ENCODE peak calls at places on chromosomes 7 and 10, in seven cellular contexts. E is HCT116, P is K562, B is HepG2, O is SK-N-SH, A is H1, G is GM12878. T is an unnamed sample.

GRCh38 chr10:110420401-110421193 is 77.1 kb upstream of the DUSP5 start:
- DNase-seq in E (no peak), P (no peak), B (no peak), O (no peak), A (no peak), G (no peak), T (no peak)

GRCh38 chr7:34298492-34298891 is 359.5 kb upstream of the NPSR1 start:
- DNase-seq in E (no peak), P (no peak), B (no peak), O (no peak), A (no peak), G (no peak), T (no peak)

GRCh38 chr7:117219485-117219884 is 103.4 kb downstream of the WNT2 start:
- DNase-seq in E (no peak), P (no peak), B (no peak), O (no peak), A (no peak), G (no peak), T (no peak)

GRCh38 chr10:58951750-58952149 is 224.7 kb upstream of the PHYHIPL start:
- DNase-seq in E (no peak), P (no peak), B (no peak), O (no peak), A (no peak), G (no peak), T (no peak)

GRCh38 chr10:123013456-123014419 is 4.9 kb downstream of the ACADSB start:
- DNase-seq in E (no peak), P (no peak), B (no peak), O (no peak), A (no peak), G (no peak), T (no peak)

GRCh38 chr10:43899224-43899959 is 250.7 kb upstream of the ZNF32 start:
- DNase-seq in E (no peak), P (no peak), B (no peak), O (peak), A (no peak), G (no peak), T (peak)

GRCh38 chr7:114370177-114370576 is 44.4 kb upstream of the FOXP2 start:
- DNase-seq in E (no peak), P (no peak), B (no peak), O (no peak), A (no peak), G (no peak), T (no peak)

GRCh38 chr7:98240961-98241673 is 10.9 kb downstream of the TECPR1 start:
- DNase-seq in E (peak), P (peak), B (peak), O (peak), A (no peak), G (no peak), T (peak)

GRCh38 chr7:4713183-4713784 is 31.2 kb downstream of the FOXK1 start:
- DNase-seq in E (no peak), P (peak), B (no peak), O (no peak), A (no peak), G (no peak), T (no peak)

GRCh38 chr10:85916999-85917573 is 449.5 kb downstream of the GRID1 start:
- DNase-seq in E (no peak), P (no peak), B (no peak), O (peak), A (no peak), G (no peak), T (no peak)

GRCh38 chr7:35736725-35737124 is 41.8 kb upstream of the HERPUD2 start:
- DNase-seq in E (no peak), P (no peak), B (peak), O (no peak), A (no peak), G (no peak), T (no peak)

GRCh38 chr10:10831085-10831484 is 186.6 kb upstream of the CELF2 start:
- DNase-seq in E (no peak), P (no peak), B (no peak), O (no peak), A (no peak), G (no peak), T (no peak)

DNA sequence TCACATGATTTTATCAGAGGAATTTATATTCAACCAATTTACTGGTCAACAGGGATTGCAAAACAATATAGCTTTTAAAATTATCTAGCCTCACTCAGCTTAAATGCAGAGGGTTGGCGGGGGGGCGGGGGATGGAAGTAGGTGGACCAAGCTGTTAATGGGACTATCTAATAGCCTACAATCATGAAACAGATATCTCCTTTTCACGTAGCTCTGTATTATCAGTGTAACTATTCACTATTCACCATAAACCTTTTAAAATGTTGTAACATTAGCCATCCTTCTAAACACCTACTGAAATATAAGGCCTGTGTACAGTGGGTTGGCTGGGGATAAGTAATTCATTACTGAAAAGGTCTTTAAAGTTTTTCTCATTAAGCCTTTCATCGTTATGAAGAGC is 56.2 kb downstream of the MINDY3 start:
- DNase-seq in E (no peak), P (no peak), B (no peak), O (no peak), A (no peak), G (no peak), T (no peak)
- TF ChIP-seq JUND in E (no peak), P (no peak), B (no peak), O (no peak), A (no peak), G (no peak), T (no peak)

GRCh38 chr10:116737582-116738358 is 4.6 kb downstream of the HSPA12A start:
- DNase-seq in E (no peak), P (no peak), B (no peak), O (peak), A (no peak), G (no peak), T (no peak)
- TF ChIP-seq JUND in E (no peak), P (no peak), B (no peak), O (no peak), A (no peak), G (no peak), T (no peak)

GRCh38 chr10:35821339-35821911 is 179.3 kb upstream of the FZD8 start:
- DNase-seq in E (no peak), P (no peak), B (no peak), O (no peak), A (no peak), G (peak), T (no peak)
- TF ChIP-seq JUND in E (no peak), P (no peak), B (no peak), O (no peak), A (no peak), G (no peak), T (no peak)

GRCh38 chr7:108452707-108453106 is 3.5 kb downstream of the NRCAM start:
- DNase-seq in E (peak), P (peak), B (peak), O (peak), A (no peak), G (no peak), T (peak)
- TF ChIP-seq JUND in E (no peak), P (no peak), B (no peak), O (no peak), A (no peak), G (no peak), T (no peak)

DNA sequence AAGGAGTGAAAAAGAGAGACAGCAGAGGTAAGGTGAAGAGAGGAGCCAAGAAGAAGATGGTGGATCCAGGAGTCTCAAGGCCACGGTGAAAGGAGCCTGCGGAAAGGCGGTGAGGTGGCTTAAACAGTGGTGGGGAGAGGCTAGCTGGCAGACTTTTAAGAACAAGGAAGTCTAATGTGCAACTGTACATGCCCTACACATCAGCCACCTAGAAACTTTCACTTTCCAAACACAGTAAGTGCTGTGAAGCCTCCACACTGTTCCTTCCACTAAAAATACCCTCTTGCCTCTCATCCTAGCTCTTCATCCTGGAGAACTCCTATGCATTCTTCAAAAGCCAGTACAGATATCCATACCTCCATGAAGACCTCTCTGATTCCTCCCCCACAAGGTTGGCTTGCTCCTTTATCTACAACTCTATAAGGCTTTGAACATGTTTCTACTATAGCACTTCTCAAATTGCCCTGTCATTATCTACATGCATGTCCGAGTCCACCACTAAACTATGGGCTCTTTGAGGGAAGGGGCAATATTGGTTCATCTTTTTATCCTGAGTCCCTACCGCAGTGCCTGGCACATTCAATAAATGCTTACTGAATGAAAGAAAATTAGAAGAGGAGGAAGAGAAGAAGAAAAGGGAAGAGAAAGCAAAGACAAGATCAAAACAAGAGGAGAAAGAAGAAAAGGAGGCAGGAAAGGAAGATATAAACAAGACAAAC is 54.3 kb downstream of the DNAJC12 start:
- DNase-seq in E (no peak), P (no peak), B (no peak), O (no peak), A (no peak), G (no peak), T (no peak)
- TF ChIP-seq JUND in E (no peak), P (no peak), B (no peak), O (no peak), A (no peak), G (no peak), T (no peak)

GRCh38 chr7:86411804-86412203 is 231.9 kb upstream of the GRM3 start:
- DNase-seq in E (no peak), P (no peak), B (no peak), O (no peak), A (no peak), G (no peak), T (no peak)

DNA sequence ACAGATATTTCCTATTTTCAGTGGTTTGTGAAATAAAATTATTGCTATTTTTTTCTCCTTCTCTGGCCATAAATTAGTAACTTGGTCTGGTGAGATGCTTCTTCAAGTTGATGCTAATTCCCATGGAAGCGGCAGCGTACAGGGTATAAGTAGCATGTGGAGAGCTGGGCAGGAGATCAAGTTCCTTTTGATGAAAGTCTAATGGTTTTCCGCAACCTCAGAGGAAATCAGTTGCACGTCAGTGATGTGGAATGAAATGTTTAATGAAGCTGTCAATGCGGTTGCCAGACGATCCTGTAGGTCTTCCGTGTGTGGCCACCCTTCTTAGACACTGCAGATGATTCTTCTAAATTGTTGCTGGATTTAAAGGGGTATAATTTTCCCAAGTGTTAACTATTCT is 236.4 kb upstream of the GRM3 start:
- DNase-seq in E (no peak), P (no peak), B (no peak), O (no peak), A (no peak), G (no peak), T (no peak)
- TF ChIP-seq JUND in E (no peak), P (no peak), B (no peak), O (no peak), A (no peak), G (no peak), T (no peak)

GRCh38 chr10:120578123-120578522 is 121.1 kb downstream of the PLPP4 start:
- DNase-seq in E (no peak), P (no peak), B (no peak), O (no peak), A (no peak), G (no peak), T (no peak)

GRCh38 chr10:120575411-120575810 is 118.4 kb downstream of the PLPP4 start:
- DNase-seq in E (no peak), P (no peak), B (no peak), O (no peak), A (no peak), G (no peak), T (no peak)

GRCh38 chr10:120580651-120581259 is 123.7 kb downstream of the PLPP4 start:
- DNase-seq in E (no peak), P (no peak), B (no peak), O (no peak), A (no peak), G (no peak), T (no peak)

GRCh38 chr10:120581496-120581895 is 124.5 kb downstream of the PLPP4 start:
- DNase-seq in E (peak), P (peak), B (no peak), O (no peak), A (no peak), G (no peak), T (no peak)

DNA sequence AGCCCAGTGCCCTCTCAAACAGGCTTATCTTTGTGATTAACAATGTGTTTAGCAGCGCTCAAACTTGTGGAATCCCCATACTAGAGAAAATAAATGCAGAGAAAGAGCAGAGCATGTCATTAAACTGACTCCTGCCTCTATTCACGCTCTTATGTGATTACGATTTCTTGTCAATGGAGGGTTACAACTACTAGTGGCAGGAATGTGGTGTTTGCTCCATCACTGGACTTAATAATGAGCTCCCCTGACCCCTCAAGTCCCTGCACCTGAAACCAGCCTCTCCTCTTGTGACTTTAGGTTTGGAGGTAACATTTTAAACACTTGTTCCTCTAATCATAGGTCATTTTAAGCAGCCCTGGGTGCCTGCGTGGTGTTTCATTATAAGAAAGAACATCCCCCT is 121.9 kb downstream of the PLPP4 start:
- DNase-seq in E (no peak), P (no peak), B (no peak), O (no peak), A (no peak), G (no peak), T (no peak)
- TF ChIP-seq JUND in E (no peak), P (no peak), B (no peak), O (no peak), A (no peak), G (no peak), T (no peak)

GRCh38 chr7:73448609-73449008 is 15.0 kb downstream of the FZD9 start:
- DNase-seq in E (no peak), P (no peak), B (no peak), O (no peak), A (no peak), G (no peak), T (no peak)
- TF ChIP-seq JUND in E (no peak), P (no peak), B (no peak), O (no peak), A (no peak), G (no peak), T (no peak)

DNA sequence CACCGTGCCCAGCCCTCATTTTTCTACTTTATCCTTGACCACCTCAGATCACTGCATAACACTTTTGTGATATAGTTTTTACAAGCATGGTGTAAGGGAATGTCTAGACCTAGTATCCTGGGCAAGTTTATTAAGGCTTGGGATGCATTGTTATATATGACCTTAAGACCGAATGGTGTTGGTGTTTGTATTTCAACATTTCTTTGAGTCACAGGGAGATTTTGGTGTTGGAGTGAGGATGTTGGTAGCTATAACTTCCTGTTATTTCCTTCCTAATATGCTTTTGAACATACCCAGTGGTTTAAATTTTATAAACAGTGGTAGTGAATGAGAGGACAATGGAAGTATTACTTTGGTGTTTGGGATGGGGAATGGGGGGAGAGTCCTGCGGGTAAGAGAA is 2.6 kb downstream of the EXOC4 start:
- DNase-seq in E (no peak), P (no peak), B (no peak), O (no peak), A (no peak), G (no peak), T (no peak)
- TF ChIP-seq JUND in E (no peak), P (no peak), B (no peak), O (no peak), A (no peak), G (no peak), T (no peak)

DNA sequence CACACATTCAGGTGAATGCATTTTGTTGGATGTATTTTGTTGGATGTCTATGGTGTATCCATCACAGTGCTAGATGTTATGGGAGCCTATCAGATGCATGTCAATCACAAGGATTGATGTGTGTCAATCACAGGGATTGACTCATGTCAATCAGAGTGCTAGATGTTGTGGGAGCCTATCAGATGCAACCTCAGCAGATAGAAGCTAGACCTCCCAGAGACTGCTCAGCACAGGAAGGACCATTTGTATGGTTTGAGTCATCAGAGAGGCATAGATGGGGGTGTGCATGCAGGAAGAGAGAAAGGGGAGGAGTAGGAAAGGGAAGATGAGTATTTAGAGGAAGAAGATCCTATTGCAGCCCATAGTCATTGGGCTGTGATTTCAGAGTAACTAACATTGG is 48.3 kb upstream of the PITRM1 start:
- DNase-seq in E (no peak), P (no peak), B (no peak), O (no peak), A (no peak), G (no peak), T (no peak)
- TF ChIP-seq JUND in E (no peak), P (no peak), B (no peak), O (peak), A (no peak), G (no peak), T (no peak)

T was measured in T47D.